ENCODE peak calls at places on chromosomes 1 and 21, in nine cellular contexts. T is SJSA1; L is tibial artery; Y is CD8-positive, alpha-beta memory T cell; K is adrenal gland; Q is ovary; F is thoracic aorta; Z is fibroblast of lung; N is K562. A is an unnamed sample. For H3K27me3, the result is how much of the 10 kb centered on the place peaks cover.

GRCh38 chr21:38985423-38986378 is 180.0 kb downstream of the ETS2 start:
- DNase-seq in T (peak), L (peak), Y (no peak), K (peak), Q (peak), F (peak), Z (peak), N (peak), A (no peak)

GRCh38 chr1:92877792-92878191 is 46.0 kb downstream of the RPL5 start:
- DNase-seq in T (no peak), L (no peak), Y (no peak), K (no peak), Q (no peak), F (no peak), Z (peak), N (no peak), A (no peak)

GRCh38 chr1:29551123-29551522 is 314.8 kb downstream of the PTPRU start:
- DNase-seq in T (no peak), L (no peak), Y (no peak), K (no peak), Q (no peak), F (no peak), Z (no peak), N (no peak), A (no peak)

GRCh38 chr21:45138199-45139002 is 64.0 kb downstream of the ADARB1 start:
- DNase-seq in T (peak), L (peak), Y (peak), K (peak), Q (no peak), F (peak), Z (peak), N (peak), A (peak)

GRCh38 chr1:8540266-8540926 is 222.5 kb downstream of the SLC45A1 start:
- DNase-seq in T (no peak), L (no peak), Y (no peak), K (no peak), Q (no peak), F (no peak), Z (peak), N (no peak), A (no peak)

GRCh38 chr1:204435246-204435885 is 23.7 kb upstream of the PPP1R15B start:
- DNase-seq in T (no peak), L (peak), Y (no peak), K (no peak), Q (no peak), F (no peak), Z (peak), N (no peak), A (no peak)

GRCh38 chr1:180309338-180309737 is 79.3 kb downstream of the LHX4 start:
- DNase-seq in T (no peak), L (no peak), Y (no peak), K (no peak), Q (no peak), F (no peak), Z (peak), N (no peak), A (no peak)

GRCh38 chr21:38646213-38646837 is 148.0 kb upstream of the ERG start:
- DNase-seq in T (no peak), L (no peak), Y (no peak), K (no peak), Q (no peak), F (peak), Z (peak), N (no peak), A (no peak)

GRCh38 chr1:208172389-208173140 is 71.6 kb downstream of the PLXNA2 start:
- DNase-seq in T (no peak), L (no peak), Y (no peak), K (no peak), Q (no peak), F (no peak), Z (peak), N (peak), A (no peak)

GRCh38 chr1:36133484-36133883 is 8.5 kb upstream of the COL8A2 start:
- DNase-seq in T (peak), L (peak), Y (no peak), K (peak), Q (peak), F (peak), Z (peak), N (no peak), A (no peak)

GRCh38 chr1:67472056-67472455 is 41.9 kb upstream of the SERBP1 start:
- DNase-seq in T (no peak), L (no peak), Y (no peak), K (no peak), Q (no peak), F (no peak), Z (no peak), N (no peak), A (no peak)

GRCh38 chr1:195663549-195664280 is 944.5 kb downstream of the KCNT2 start:
- DNase-seq in T (no peak), L (no peak), Y (no peak), K (no peak), Q (no peak), F (no peak), Z (peak), N (no peak), A (no peak)

GRCh38 chr1:172322219-172323061 is 98.0 kb upstream of the C1orf105 start:
- DNase-seq in T (peak), L (peak), Y (no peak), K (peak), Q (no peak), F (peak), Z (peak), N (no peak), A (no peak)

GRCh38 chr1:46077669-46078068 is 54.8 kb downstream of the PIK3R3 start:
- DNase-seq in T (no peak), L (no peak), Y (no peak), K (no peak), Q (no peak), F (no peak), Z (no peak), N (no peak), A (no peak)

GRCh38 chr1:29416825-29417557 is 180.7 kb downstream of the PTPRU start:
- DNase-seq in T (peak), L (peak), Y (no peak), K (no peak), Q (no peak), F (no peak), Z (peak), N (no peak), A (no peak)

GRCh38 chr1:165854101-165854845 is 26.9 kb downstream of the UCK2 start:
- DNase-seq in T (peak), L (no peak), Y (no peak), K (peak), Q (no peak), F (no peak), Z (peak), N (no peak), A (no peak)

DNA sequence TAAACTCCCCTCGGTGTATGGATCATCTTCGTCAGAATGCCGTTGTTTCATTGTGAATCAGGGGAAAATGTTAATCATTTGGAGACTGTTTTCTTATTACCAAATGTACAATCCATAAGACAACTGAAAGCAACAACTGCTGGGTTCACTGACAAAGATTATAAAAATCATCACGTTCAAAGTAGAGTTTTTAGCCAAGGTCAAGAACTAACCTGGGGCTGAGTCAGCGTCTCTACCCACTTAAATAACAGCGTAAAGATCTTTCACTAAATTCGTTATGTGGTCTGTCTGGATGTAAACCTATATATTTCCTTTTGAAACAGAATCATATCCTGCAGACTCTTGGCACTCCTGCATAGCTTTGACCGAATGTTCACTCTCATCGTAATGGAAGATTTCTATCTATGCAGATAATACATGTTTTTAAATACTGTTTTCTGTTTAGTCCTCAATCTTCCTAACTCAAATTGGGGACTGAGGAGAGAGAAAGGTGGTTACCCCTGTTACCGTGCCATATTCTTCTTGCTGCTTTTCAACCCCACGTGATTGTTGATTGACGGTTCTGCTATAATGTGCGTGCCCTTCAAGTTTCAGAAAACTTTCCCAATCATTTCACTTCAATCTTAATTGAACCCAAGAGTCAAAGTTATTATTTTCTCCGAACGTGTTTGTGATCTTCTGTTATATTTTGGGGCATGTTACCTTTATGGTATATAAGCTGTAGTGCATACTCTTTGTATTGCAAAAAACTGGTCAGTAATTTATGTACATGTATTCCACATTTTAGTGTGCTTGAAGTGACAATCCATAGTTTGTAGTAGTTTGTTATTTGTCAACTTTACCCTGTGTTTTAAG is 15.6 kb upstream of the NCMAP start:
- DNase-seq in T (no peak), L (no peak), Y (no peak), K (no peak), Q (no peak), F (no peak), Z (no peak), N (no peak), A (no peak)
- H3K4me3 ChIP-seq in T (no peak), L (no peak), Y (no peak), K (no peak), Q (no peak), F (no peak), Z (no peak), N (no peak), A (no peak)

GRCh38 chr1:37755290-37755689 is 9.6 kb downstream of the EPHA10 start:
- DNase-seq in T (no peak), L (no peak), Y (no peak), K (no peak), Q (no peak), F (no peak), Z (no peak), N (no peak), A (no peak)
- H3K27me3 ChIP-seq in T (half or more), L (half or more), Y (under half), K (under half), Q (under half), F (under half), Z (under half), N (under half), A (half or more)

GRCh38 chr21:18245493-18245967 is 897 bp downstream of the CHODL start:
- DNase-seq in T (no peak), L (peak), Y (no peak), K (no peak), Q (peak), F (no peak), Z (peak), N (no peak), A (peak)
- H3K4me3 ChIP-seq in T (no peak), L (peak), Y (no peak), K (no peak), Q (peak), F (peak), Z (no peak), N (no peak), A (peak)

GRCh38 chr21:42513151-42513984 is at the start of gene SLC37A1:
- DNase-seq in T (no peak), L (no peak), Y (peak), K (peak), Q (peak), F (no peak), Z (peak), N (peak), A (peak)

GRCh38 chr21:42513985-42514882 is 582 bp downstream of the SLC37A1 start:
- DNase-seq in T (no peak), L (peak), Y (peak), K (peak), Q (peak), F (no peak), Z (peak), N (no peak), A (peak)

GRCh38 chr21:42515708-42516502 is 2.3 kb downstream of the SLC37A1 start:
- DNase-seq in T (no peak), L (no peak), Y (no peak), K (peak), Q (no peak), F (no peak), Z (no peak), N (no peak), A (no peak)

GRCh38 chr21:42512346-42513034 is 1.2 kb upstream of the SLC37A1 start:
- DNase-seq in T (no peak), L (no peak), Y (no peak), K (peak), Q (no peak), F (no peak), Z (no peak), N (no peak), A (peak)

GRCh38 chr21:42514883-42515228 is 1.2 kb downstream of the SLC37A1 start:
- DNase-seq in T (no peak), L (no peak), Y (no peak), K (no peak), Q (no peak), F (no peak), Z (no peak), N (no peak), A (peak)
- H3K27me3 ChIP-seq in T (under half), L (under half), Y (under half), K (under half), Q (under half), F (under half), Z (under half), N (half or more), A (under half)

DNA sequence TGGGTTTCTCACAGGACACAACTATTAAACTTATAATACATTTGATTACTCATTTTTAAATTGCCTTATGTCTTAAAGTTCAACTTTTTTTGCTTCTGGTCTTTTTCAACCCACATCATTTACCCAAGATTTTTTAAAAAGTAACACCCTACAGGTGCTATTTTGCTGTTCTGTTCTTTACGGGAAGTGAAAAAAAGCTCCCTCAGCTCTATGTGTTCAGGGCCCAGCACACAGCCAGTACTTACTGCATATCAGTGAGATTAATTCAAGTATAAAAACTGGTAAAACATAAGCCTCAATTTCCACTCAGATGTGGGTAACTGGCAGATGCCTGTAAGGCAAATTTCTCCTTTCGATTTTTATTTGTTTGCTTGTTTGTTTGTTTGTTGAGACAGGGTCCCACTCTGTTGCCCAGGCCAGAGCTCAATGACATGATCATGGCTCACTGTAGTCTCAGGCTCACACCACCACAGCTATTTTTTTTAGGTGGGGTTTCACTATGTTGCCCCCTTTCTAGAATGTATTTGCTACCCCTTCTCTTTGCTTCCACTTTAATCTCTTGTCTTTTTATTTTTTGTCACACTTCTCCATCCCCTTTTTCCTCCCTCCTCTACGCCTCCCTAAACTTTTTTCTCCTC is 20.3 kb downstream of the RNASEL start:
- DNase-seq in T (no peak), L (no peak), Y (no peak), K (no peak), Q (no peak), F (no peak), Z (no peak), N (no peak), A (no peak)
- H3K4me3 ChIP-seq in T (no peak), L (no peak), Y (no peak), K (no peak), Q (no peak), F (no peak), Z (no peak), N (no peak), A (no peak)

GRCh38 chr1:37763791-37764741 is 854 bp downstream of the EPHA10 start:
- DNase-seq in T (peak), L (no peak), Y (no peak), K (peak), Q (peak), F (no peak), Z (peak), N (peak), A (peak)

GRCh38 chr1:37764888-37765441 is at the start of gene EPHA10:
- DNase-seq in T (no peak), L (no peak), Y (no peak), K (no peak), Q (no peak), F (no peak), Z (no peak), N (no peak), A (peak)

GRCh38 chr1:37761416-37762095 is 3.4 kb downstream of the EPHA10 start:
- DNase-seq in T (no peak), L (no peak), Y (no peak), K (no peak), Q (no peak), F (no peak), Z (no peak), N (no peak), A (no peak)

GRCh38 chr1:37759451-37759850 is 5.5 kb downstream of the EPHA10 start:
- DNase-seq in T (no peak), L (no peak), Y (no peak), K (no peak), Q (no peak), F (no peak), Z (no peak), N (no peak), A (no peak)

DNA sequence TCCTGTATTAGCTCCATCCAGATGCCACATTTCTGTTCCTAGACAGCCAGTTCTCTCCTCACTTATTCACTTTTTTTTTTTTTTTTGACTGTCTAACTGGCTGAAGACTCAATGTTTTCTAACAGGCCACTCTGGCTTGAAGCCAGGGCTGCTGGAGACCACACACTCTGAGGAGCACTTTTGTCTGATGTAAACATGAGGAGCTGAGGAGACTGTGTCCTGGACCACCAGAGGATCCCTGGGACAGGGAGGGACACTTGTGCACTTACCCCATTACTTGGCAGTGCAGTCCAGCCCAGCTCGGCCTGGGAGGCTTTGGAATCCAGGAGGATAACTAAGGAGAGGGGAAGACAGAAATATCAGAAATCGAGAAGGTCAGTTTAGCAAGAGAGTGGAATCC is 2.4 kb downstream of the EPHA10 start:
- DNase-seq in T (no peak), L (no peak), Y (no peak), K (no peak), Q (no peak), F (no peak), Z (no peak), N (no peak), A (no peak)
- H3K27me3 ChIP-seq in T (half or more), L (half or more), Y (under half), K (under half), Q (under half), F (under half), Z (under half), N (under half), A (half or more)

GRCh38 chr1:5455651-5456050 is 536.6 kb downstream of the NPHP4 start:
- DNase-seq in T (no peak), L (no peak), Y (no peak), K (no peak), Q (no peak), F (no peak), Z (no peak), N (no peak), A (no peak)
- H3K4me3 ChIP-seq in T (no peak), L (no peak), Y (no peak), K (no peak), Q (no peak), F (no peak), Z (no peak), N (no peak), A (no peak)

DNA sequence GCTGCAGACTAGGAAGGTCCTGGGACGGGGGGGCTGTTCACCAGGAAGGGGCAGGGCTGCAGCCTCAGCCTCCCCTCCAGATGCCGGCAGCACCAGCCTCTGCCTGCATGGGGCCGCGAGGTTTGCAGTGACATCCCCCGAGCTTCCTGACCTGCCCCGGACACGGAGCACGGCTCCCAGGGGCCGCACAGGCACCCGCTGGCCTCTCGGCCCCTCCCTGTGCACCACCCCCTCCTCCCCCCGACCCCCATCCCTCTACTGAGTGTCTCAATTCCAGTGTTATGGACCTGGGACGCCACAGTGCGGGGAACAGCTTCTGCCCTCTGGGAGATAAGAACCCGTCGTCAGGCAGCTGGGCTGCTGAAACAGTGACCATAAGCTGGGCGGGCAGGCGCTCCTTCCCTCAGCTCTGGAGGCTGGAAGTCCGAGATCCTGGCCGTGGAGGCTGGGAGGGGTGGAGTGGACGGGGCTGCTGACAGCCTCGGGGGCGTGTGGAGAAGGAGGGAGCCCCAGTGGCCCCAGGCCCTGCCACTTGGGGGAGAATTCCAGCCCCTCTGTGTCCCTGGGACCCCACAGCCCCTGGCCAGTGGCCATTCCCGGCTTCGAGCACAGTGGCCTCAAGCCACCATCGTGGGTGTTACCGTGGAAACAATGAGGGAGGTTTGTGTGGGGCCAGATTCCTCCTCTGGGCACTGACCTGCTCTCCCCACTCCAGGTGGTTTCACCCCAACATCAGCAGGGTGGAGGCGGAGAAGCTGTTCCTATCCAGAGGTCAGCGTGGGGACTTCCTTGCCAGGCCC is 11.5 kb downstream of the RNF223 start:
- DNase-seq in T (no peak), L (no peak), Y (no peak), K (no peak), Q (no peak), F (no peak), Z (no peak), N (peak), A (peak)
- H3K27me3 ChIP-seq in T (under half), L (half or more), Y (under half), K (half or more), Q (under half), F (under half), Z (under half), N (under half), A (half or more)

A was measured in H7.